ENCODE peak calls at places on chromosomes 7 and 10, in five cellular contexts. One of them, this sample, is unnamed.

GRCh38 chr10:69278446-69278963 is at the start of gene HK1:
- DNase-seq in effector memory CD4-positive, alpha-beta T cell: no peak
- DNase-seq in stimulated activated CD4-positive, alpha-beta T cell treated with anti-CD3 and anti-CD28 coated beads, Interleukin-2, amount 100 ng/mL, for 48 hours: no peak
- DNase-seq in BJ: no peak
- DNase-seq in A549: no peak
- DNase-seq in this sample: no peak

GRCh38 chr7:70036695-70037094 is 438.4 kb downstream of the AUTS2 start:
- DNase-seq in effector memory CD4-positive, alpha-beta T cell: no peak
- DNase-seq in stimulated activated CD4-positive, alpha-beta T cell treated with anti-CD3 and anti-CD28 coated beads, Interleukin-2, amount 100 ng/mL, for 48 hours: no peak
- DNase-seq in BJ: no peak
- DNase-seq in A549: no peak
- DNase-seq in this sample: no peak

GRCh38 chr7:95687759-95688343 is 84.5 kb upstream of the DYNC1I1 start:
- DNase-seq in effector memory CD4-positive, alpha-beta T cell: no peak
- DNase-seq in stimulated activated CD4-positive, alpha-beta T cell treated with anti-CD3 and anti-CD28 coated beads, Interleukin-2, amount 100 ng/mL, for 48 hours: no peak
- DNase-seq in BJ: no peak
- DNase-seq in A549: peak; percentile 33
- DNase-seq in this sample: no peak

GRCh38 chr7:38584443-38585210 is 46.5 kb downstream of the AMPH start:
- DNase-seq in effector memory CD4-positive, alpha-beta T cell: no peak
- DNase-seq in stimulated activated CD4-positive, alpha-beta T cell treated with anti-CD3 and anti-CD28 coated beads, Interleukin-2, amount 100 ng/mL, for 48 hours: no peak
- DNase-seq in BJ: peak; percentile 50
- DNase-seq in A549: no peak
- DNase-seq in this sample: peak; percentile 92

GRCh38 chr10:95447733-95448132 is 113.4 kb downstream of the SORBS1 start:
- DNase-seq in effector memory CD4-positive, alpha-beta T cell: no peak
- DNase-seq in stimulated activated CD4-positive, alpha-beta T cell treated with anti-CD3 and anti-CD28 coated beads, Interleukin-2, amount 100 ng/mL, for 48 hours: no peak
- DNase-seq in BJ: no peak
- DNase-seq in A549: no peak
- DNase-seq in this sample: no peak

GRCh38 chr10:97517096-97517750 is 18.5 kb downstream of the UBTD1 start:
- DNase-seq in effector memory CD4-positive, alpha-beta T cell: no peak
- DNase-seq in stimulated activated CD4-positive, alpha-beta T cell treated with anti-CD3 and anti-CD28 coated beads, Interleukin-2, amount 100 ng/mL, for 48 hours: no peak
- DNase-seq in BJ: no peak
- DNase-seq in A549: no peak
- DNase-seq in this sample: no peak

GRCh38 chr10:9379183-9379582 is 1324.7 kb downstream of the GATA3 start:
- DNase-seq in effector memory CD4-positive, alpha-beta T cell: no peak
- DNase-seq in stimulated activated CD4-positive, alpha-beta T cell treated with anti-CD3 and anti-CD28 coated beads, Interleukin-2, amount 100 ng/mL, for 48 hours: no peak
- DNase-seq in BJ: no peak
- DNase-seq in A549: no peak
- DNase-seq in this sample: no peak

GRCh38 chr7:24825931-24826661 is 68.8 kb upstream of the GSDME start:
- DNase-seq in effector memory CD4-positive, alpha-beta T cell: no peak
- DNase-seq in stimulated activated CD4-positive, alpha-beta T cell treated with anti-CD3 and anti-CD28 coated beads, Interleukin-2, amount 100 ng/mL, for 48 hours: no peak
- DNase-seq in BJ: no peak
- DNase-seq in A549: peak; percentile 82
- DNase-seq in this sample: peak; percentile 60

GRCh38 chr10:48274636-48275035 is at the start of gene FRMPD2:
- DNase-seq in effector memory CD4-positive, alpha-beta T cell: no peak
- DNase-seq in stimulated activated CD4-positive, alpha-beta T cell treated with anti-CD3 and anti-CD28 coated beads, Interleukin-2, amount 100 ng/mL, for 48 hours: no peak
- DNase-seq in BJ: no peak
- DNase-seq in A549: no peak
- DNase-seq in this sample: no peak

GRCh38 chr7:114021135-114021534 is 102.3 kb upstream of the PPP1R3A start:
- DNase-seq in effector memory CD4-positive, alpha-beta T cell: no peak
- DNase-seq in stimulated activated CD4-positive, alpha-beta T cell treated with anti-CD3 and anti-CD28 coated beads, Interleukin-2, amount 100 ng/mL, for 48 hours: no peak
- DNase-seq in BJ: no peak
- DNase-seq in A549: no peak
- DNase-seq in this sample: no peak

GRCh38 chr10:104334965-104335650 is 3.2 kb downstream of the ITPRIP start:
- DNase-seq in effector memory CD4-positive, alpha-beta T cell: no peak
- DNase-seq in stimulated activated CD4-positive, alpha-beta T cell treated with anti-CD3 and anti-CD28 coated beads, Interleukin-2, amount 100 ng/mL, for 48 hours: no peak
- DNase-seq in BJ: no peak
- DNase-seq in A549: no peak
- DNase-seq in this sample: no peak

GRCh38 chr7:127794551-127794950 is 142.6 kb downstream of the SND1 start:
- DNase-seq in effector memory CD4-positive, alpha-beta T cell: no peak
- DNase-seq in stimulated activated CD4-positive, alpha-beta T cell treated with anti-CD3 and anti-CD28 coated beads, Interleukin-2, amount 100 ng/mL, for 48 hours: no peak
- DNase-seq in BJ: no peak
- DNase-seq in A549: no peak
- DNase-seq in this sample: no peak

GRCh38 chr7:35716038-35716803 is 21.3 kb upstream of the HERPUD2 start:
- DNase-seq in effector memory CD4-positive, alpha-beta T cell: no peak
- DNase-seq in stimulated activated CD4-positive, alpha-beta T cell treated with anti-CD3 and anti-CD28 coated beads, Interleukin-2, amount 100 ng/mL, for 48 hours: no peak
- DNase-seq in BJ: no peak
- DNase-seq in A549: no peak
- DNase-seq in this sample: no peak

GRCh38 chr7:158405324-158405723 is 182.3 kb downstream of the PTPRN2 start:
- DNase-seq in effector memory CD4-positive, alpha-beta T cell: no peak
- DNase-seq in stimulated activated CD4-positive, alpha-beta T cell treated with anti-CD3 and anti-CD28 coated beads, Interleukin-2, amount 100 ng/mL, for 48 hours: no peak
- DNase-seq in BJ: no peak
- DNase-seq in A549: no peak
- DNase-seq in this sample: no peak

GRCh38 chr7:113875224-113875623 is 43.6 kb downstream of the PPP1R3A start:
- DNase-seq in effector memory CD4-positive, alpha-beta T cell: no peak
- DNase-seq in stimulated activated CD4-positive, alpha-beta T cell treated with anti-CD3 and anti-CD28 coated beads, Interleukin-2, amount 100 ng/mL, for 48 hours: no peak
- DNase-seq in BJ: no peak
- DNase-seq in A549: no peak
- DNase-seq in this sample: no peak

This sample was measured in HS-5.